ENCODE peak calls at places on chromosomes 1 and 21, in nine cellular contexts. One of them, this sample, is unnamed.
A peak's percentile ranks its signal among the peaks of the same experiment; 100 is the strongest.

GRCh38 chr1:79899914-79900313 is 893.4 kb upstream of the ADGRL4 start:
- DNase-seq in transverse colon: no peak
- DNase-seq in sigmoid colon: no peak
- DNase-seq in ovary: no peak
- DNase-seq in neural progenitor cell: no peak
- DNase-seq in fibroblast of lung: peak; percentile 95
- DNase-seq in uterus: no peak
- DNase-seq in lower lobe of right lung: no peak
- DNase-seq in heart right ventricle: no peak
- DNase-seq in this sample: no peak

GRCh38 chr1:97919568-97920261 is 1.1 kb downstream of the DPYD start:
- DNase-seq in heart right ventricle: no peak
- DNase-seq in neural progenitor cell: no peak
- DNase-seq in transverse colon: no peak
- DNase-seq in lower lobe of right lung: no peak
- DNase-seq in uterus: no peak
- DNase-seq in sigmoid colon: no peak
- DNase-seq in fibroblast of lung: peak; percentile 75
- DNase-seq in ovary: no peak
- DNase-seq in this sample: no peak

GRCh38 chr1:167602840-167603239 is 27.2 kb upstream of the RCSD1 start:
- DNase-seq in transverse colon: no peak
- DNase-seq in uterus: no peak
- DNase-seq in heart right ventricle: no peak
- DNase-seq in sigmoid colon: no peak
- DNase-seq in ovary: no peak
- DNase-seq in lower lobe of right lung: no peak
- DNase-seq in fibroblast of lung: no peak
- DNase-seq in neural progenitor cell: no peak
- DNase-seq in this sample: peak; percentile 52

GRCh38 chr1:68178821-68179490 is 53.4 kb downstream of the WLS start:
- DNase-seq in fibroblast of lung: no peak
- DNase-seq in ovary: no peak
- DNase-seq in lower lobe of right lung: no peak
- DNase-seq in heart right ventricle: no peak
- DNase-seq in sigmoid colon: no peak
- DNase-seq in uterus: no peak
- DNase-seq in neural progenitor cell: no peak
- DNase-seq in transverse colon: no peak
- DNase-seq in this sample: no peak

GRCh38 chr1:34529935-34530859 is 224.7 kb upstream of the GJB5 start:
- DNase-seq in heart right ventricle: no peak
- DNase-seq in lower lobe of right lung: no peak
- DNase-seq in fibroblast of lung: no peak
- DNase-seq in transverse colon: no peak
- DNase-seq in uterus: peak; percentile 70
- DNase-seq in sigmoid colon: no peak
- DNase-seq in neural progenitor cell: peak; percentile 4
- DNase-seq in ovary: no peak
- DNase-seq in this sample: no peak

GRCh38 chr1:222829868-222830267 is 15.0 kb downstream of the DISP1 start:
- DNase-seq in neural progenitor cell: no peak
- DNase-seq in heart right ventricle: no peak
- DNase-seq in uterus: no peak
- DNase-seq in fibroblast of lung: peak; percentile 74
- DNase-seq in sigmoid colon: no peak
- DNase-seq in ovary: no peak
- DNase-seq in transverse colon: no peak
- DNase-seq in lower lobe of right lung: no peak
- DNase-seq in this sample: no peak

GRCh38 chr1:51850420-51851297 is 27.9 kb downstream of the NRDC start:
- DNase-seq in neural progenitor cell: no peak
- DNase-seq in lower lobe of right lung: no peak
- DNase-seq in fibroblast of lung: no peak
- DNase-seq in uterus: no peak
- DNase-seq in heart right ventricle: peak; percentile 10
- DNase-seq in sigmoid colon: no peak
- DNase-seq in ovary: no peak
- DNase-seq in transverse colon: no peak
- DNase-seq in this sample: no peak

GRCh38 chr21:36048357-36048756 is 12.0 kb downstream of the SETD4 start:
- DNase-seq in transverse colon: no peak
- DNase-seq in fibroblast of lung: no peak
- DNase-seq in lower lobe of right lung: no peak
- DNase-seq in ovary: no peak
- DNase-seq in sigmoid colon: no peak
- DNase-seq in uterus: no peak
- DNase-seq in heart right ventricle: no peak
- DNase-seq in neural progenitor cell: no peak
- DNase-seq in this sample: no peak

GRCh38 chr1:76074321-76075187 is at the start of gene ST6GALNAC3:
- DNase-seq in neural progenitor cell: peak; percentile 95
- DNase-seq in sigmoid colon: peak; percentile 88
- DNase-seq in uterus: peak; percentile 77
- DNase-seq in heart right ventricle: peak; percentile 65
- DNase-seq in fibroblast of lung: peak; percentile 61
- DNase-seq in ovary: peak; percentile 86
- DNase-seq in lower lobe of right lung: peak; percentile 86
- DNase-seq in transverse colon: peak; percentile 81
- DNase-seq in this sample: peak; percentile 63

GRCh38 chr1:160726498-160727391 is 12.3 kb upstream of the SLAMF7 start:
- DNase-seq in neural progenitor cell: peak; percentile 88
- DNase-seq in ovary: peak; percentile 58
- DNase-seq in heart right ventricle: peak; percentile 50
- DNase-seq in uterus: no peak
- DNase-seq in lower lobe of right lung: peak; percentile 49
- DNase-seq in fibroblast of lung: peak; percentile 44
- DNase-seq in sigmoid colon: no peak
- DNase-seq in transverse colon: peak; percentile 67
- DNase-seq in this sample: peak; percentile 48

GRCh38 chr1:55310517-55310927 is 95.4 kb upstream of the USP24 start:
- DNase-seq in heart right ventricle: no peak
- DNase-seq in sigmoid colon: no peak
- DNase-seq in ovary: no peak
- DNase-seq in transverse colon: no peak
- DNase-seq in uterus: no peak
- DNase-seq in lower lobe of right lung: no peak
- DNase-seq in neural progenitor cell: no peak
- DNase-seq in fibroblast of lung: peak; percentile 98
- DNase-seq in this sample: no peak

GRCh38 chr1:108053291-108054023 is 88.5 kb upstream of the VAV3 start:
- DNase-seq in heart right ventricle: no peak
- DNase-seq in lower lobe of right lung: no peak
- DNase-seq in ovary: no peak
- DNase-seq in uterus: no peak
- DNase-seq in fibroblast of lung: no peak
- DNase-seq in sigmoid colon: peak; percentile 50
- DNase-seq in transverse colon: no peak
- DNase-seq in neural progenitor cell: no peak
- DNase-seq in this sample: no peak

GRCh38 chr1:76209238-76209637 is 134.7 kb downstream of the ST6GALNAC3 start:
- DNase-seq in heart right ventricle: no peak
- DNase-seq in neural progenitor cell: no peak
- DNase-seq in sigmoid colon: no peak
- DNase-seq in transverse colon: no peak
- DNase-seq in ovary: no peak
- DNase-seq in lower lobe of right lung: no peak
- DNase-seq in uterus: no peak
- DNase-seq in fibroblast of lung: no peak
- DNase-seq in this sample: no peak

GRCh38 chr21:33643658-33644311 is 1.5 kb downstream of the ITSN1 start:
- DNase-seq in lower lobe of right lung: no peak
- DNase-seq in ovary: no peak
- DNase-seq in neural progenitor cell: peak; percentile 68
- DNase-seq in fibroblast of lung: peak; percentile 33
- DNase-seq in sigmoid colon: no peak
- DNase-seq in heart right ventricle: no peak
- DNase-seq in transverse colon: no peak
- DNase-seq in uterus: no peak
- DNase-seq in this sample: no peak

GRCh38 chr1:156124557-156125483 is 10.3 kb downstream of the LMNA start:
- DNase-seq in ovary: peak; percentile 43
- DNase-seq in transverse colon: peak; percentile 81
- DNase-seq in lower lobe of right lung: peak; percentile 78
- DNase-seq in uterus: peak; percentile 71
- DNase-seq in heart right ventricle: no peak
- DNase-seq in neural progenitor cell: no peak
- DNase-seq in fibroblast of lung: peak; percentile 48
- DNase-seq in sigmoid colon: no peak
- DNase-seq in this sample: no peak
- H3K4me1 ChIP-seq in ovary: peaks cover 62% of the 10 kb centered on the region
- H3K4me1 ChIP-seq in transverse colon: peaks cover 100% of the 10 kb centered on the region
- H3K4me1 ChIP-seq in lower lobe of right lung: peaks cover 100% of the 10 kb centered on the region
- H3K4me1 ChIP-seq in uterus: peaks cover 57% of the 10 kb centered on the region
- H3K4me1 ChIP-seq in heart right ventricle: peaks cover 98% of the 10 kb centered on the region
- H3K4me1 ChIP-seq in neural progenitor cell: peaks cover 31% of the 10 kb centered on the region
- H3K4me1 ChIP-seq in fibroblast of lung: peaks cover 57% of the 10 kb centered on the region
- H3K4me1 ChIP-seq in sigmoid colon: peaks cover 4% of the 10 kb centered on the region
- H3K4me1 ChIP-seq in this sample: peaks cover 50% of the 10 kb centered on the region

DNA sequence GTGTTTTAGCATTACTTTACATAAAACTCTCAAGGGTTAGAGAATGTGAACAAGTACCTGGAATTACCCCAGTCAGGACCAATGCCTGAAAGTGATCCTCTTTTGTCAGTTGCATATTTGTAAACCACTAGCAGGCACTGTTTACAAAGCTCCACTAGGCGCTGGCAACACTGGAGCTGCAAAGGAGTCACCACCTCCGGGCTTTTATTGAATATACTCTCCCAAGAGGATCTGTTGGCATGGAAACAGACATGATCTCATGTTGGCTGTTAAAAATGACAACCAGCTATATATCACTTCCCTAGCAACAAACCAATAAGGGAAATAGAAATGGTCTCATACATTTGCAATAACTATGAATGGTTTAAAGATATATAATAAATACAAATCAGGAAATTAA is 116.0 kb downstream of the TTLL7 start:
- DNase-seq in neural progenitor cell: peak; percentile 16
- DNase-seq in lower lobe of right lung: peak; percentile 46
- DNase-seq in uterus: no peak
- DNase-seq in ovary: no peak
- DNase-seq in heart right ventricle: peak; percentile 6
- DNase-seq in transverse colon: peak; percentile 14
- DNase-seq in sigmoid colon: no peak
- DNase-seq in fibroblast of lung: peak; percentile 61
- DNase-seq in this sample: no peak
- TF ChIP-seq CTCF in neural progenitor cell: peak; percentile 28
- TF ChIP-seq CTCF in lower lobe of right lung: no peak
- TF ChIP-seq CTCF in uterus: no peak
- TF ChIP-seq CTCF in ovary: no peak
- TF ChIP-seq CTCF in heart right ventricle: no peak
- TF ChIP-seq CTCF in transverse colon: peak; percentile 11
- TF ChIP-seq CTCF in sigmoid colon: no peak
- TF ChIP-seq CTCF in fibroblast of lung: peak; percentile 16
- TF ChIP-seq CTCF in this sample: no peak

GRCh38 chr1:159556931-159557369 is 21.1 kb upstream of the OR10J5 start:
- DNase-seq in ovary: no peak
- DNase-seq in neural progenitor cell: no peak
- DNase-seq in uterus: no peak
- DNase-seq in lower lobe of right lung: no peak
- DNase-seq in heart right ventricle: no peak
- DNase-seq in sigmoid colon: no peak
- DNase-seq in fibroblast of lung: no peak
- DNase-seq in transverse colon: no peak
- DNase-seq in this sample: no peak

GRCh38 chr1:159562680-159563079 is 24.9 kb upstream of the APCS start:
- DNase-seq in ovary: no peak
- DNase-seq in neural progenitor cell: no peak
- DNase-seq in lower lobe of right lung: no peak
- DNase-seq in fibroblast of lung: no peak
- DNase-seq in uterus: no peak
- DNase-seq in sigmoid colon: no peak
- DNase-seq in transverse colon: no peak
- DNase-seq in heart right ventricle: no peak
- DNase-seq in this sample: no peak

GRCh38 chr1:159560599-159560998 is 24.8 kb upstream of the OR10J5 start:
- DNase-seq in heart right ventricle: no peak
- DNase-seq in neural progenitor cell: no peak
- DNase-seq in transverse colon: no peak
- DNase-seq in ovary: no peak
- DNase-seq in fibroblast of lung: no peak
- DNase-seq in sigmoid colon: no peak
- DNase-seq in uterus: no peak
- DNase-seq in lower lobe of right lung: no peak
- DNase-seq in this sample: no peak

GRCh38 chr1:159561513-159561912 is 25.7 kb upstream of the OR10J5 start:
- DNase-seq in neural progenitor cell: no peak
- DNase-seq in transverse colon: no peak
- DNase-seq in sigmoid colon: no peak
- DNase-seq in fibroblast of lung: no peak
- DNase-seq in ovary: no peak
- DNase-seq in uterus: no peak
- DNase-seq in heart right ventricle: no peak
- DNase-seq in lower lobe of right lung: no peak
- DNase-seq in this sample: no peak
- H3K9me3 ChIP-seq in neural progenitor cell: peaks cover 36% of the 10 kb centered on the region
- H3K9me3 ChIP-seq in transverse colon: no peaks in the 10 kb centered on the region
- H3K9me3 ChIP-seq in sigmoid colon: no peaks in the 10 kb centered on the region
- H3K9me3 ChIP-seq in fibroblast of lung: no peaks in the 10 kb centered on the region
- H3K9me3 ChIP-seq in ovary: no peaks in the 10 kb centered on the region
- H3K9me3 ChIP-seq in uterus: no peaks in the 10 kb centered on the region
- H3K9me3 ChIP-seq in heart right ventricle: no peaks in the 10 kb centered on the region
- H3K9me3 ChIP-seq in lower lobe of right lung: peaks cover 4% of the 10 kb centered on the region
- H3K9me3 ChIP-seq in this sample: no peaks in the 10 kb centered on the region

GRCh38 chr1:89727517-89728312 is 93.1 kb upstream of the LRRC8D start:
- DNase-seq in lower lobe of right lung: no peak
- DNase-seq in fibroblast of lung: no peak
- DNase-seq in sigmoid colon: no peak
- DNase-seq in neural progenitor cell: no peak
- DNase-seq in transverse colon: no peak
- DNase-seq in heart right ventricle: no peak
- DNase-seq in uterus: no peak
- DNase-seq in ovary: no peak
- DNase-seq in this sample: no peak
- H3K4me1 ChIP-seq in lower lobe of right lung: peaks cover 31% of the 10 kb centered on the region
- H3K4me1 ChIP-seq in fibroblast of lung: peaks cover 6% of the 10 kb centered on the region
- H3K4me1 ChIP-seq in sigmoid colon: no peaks in the 10 kb centered on the region
- H3K4me1 ChIP-seq in neural progenitor cell: no peaks in the 10 kb centered on the region
- H3K4me1 ChIP-seq in transverse colon: peaks cover 8% of the 10 kb centered on the region
- H3K4me1 ChIP-seq in heart right ventricle: peaks cover 53% of the 10 kb centered on the region
- H3K4me1 ChIP-seq in uterus: no peaks in the 10 kb centered on the region
- H3K4me1 ChIP-seq in ovary: no peaks in the 10 kb centered on the region
- H3K4me1 ChIP-seq in this sample: peaks cover 19% of the 10 kb centered on the region

GRCh38 chr1:195717651-195718050 is 890.6 kb downstream of the KCNT2 start:
- DNase-seq in ovary: no peak
- DNase-seq in heart right ventricle: no peak
- DNase-seq in transverse colon: no peak
- DNase-seq in lower lobe of right lung: no peak
- DNase-seq in uterus: no peak
- DNase-seq in sigmoid colon: no peak
- DNase-seq in fibroblast of lung: peak; percentile 70
- DNase-seq in neural progenitor cell: peak; percentile 21
- DNase-seq in this sample: no peak
- TF ChIP-seq CTCF in ovary: no peak
- TF ChIP-seq CTCF in heart right ventricle: no peak
- TF ChIP-seq CTCF in transverse colon: peak; percentile 36
- TF ChIP-seq CTCF in lower lobe of right lung: peak; percentile 8
- TF ChIP-seq CTCF in uterus: no peak
- TF ChIP-seq CTCF in sigmoid colon: no peak
- TF ChIP-seq CTCF in fibroblast of lung: peak; percentile 79
- TF ChIP-seq CTCF in neural progenitor cell: peak; percentile 51
- TF ChIP-seq CTCF in this sample: no peak